ENCODE peak calls at places on chromosomes 16 and 17, in ten cellular contexts. One of them, this sample, is unnamed. For H3K27me3, the result is how much of the 10 kb centered on the place peaks cover.

GRCh38 chr16:27993587-27993986 is 69.9 kb downstream of the GSG1L start:
- DNase-seq in heart left ventricle: no peak
- DNase-seq in breast epithelium: no peak
- DNase-seq in prostate gland: no peak
- DNase-seq in body of pancreas: no peak
- DNase-seq in tibial nerve: no peak
- DNase-seq in uterus: no peak
- DNase-seq in adrenal gland: no peak
- DNase-seq in IMR-90: no peak
- DNase-seq in endothelial cell of umbilical vein: no peak
- DNase-seq in this sample: no peak

GRCh38 chr17:22305356-22306071 is 613.2 kb downstream of the KCNJ18 start:
- DNase-seq in heart left ventricle: no peak
- DNase-seq in breast epithelium: no peak
- DNase-seq in prostate gland: no peak
- DNase-seq in body of pancreas: no peak
- DNase-seq in tibial nerve: no peak
- DNase-seq in uterus: no peak
- DNase-seq in adrenal gland: no peak
- DNase-seq in IMR-90: no peak
- DNase-seq in endothelial cell of umbilical vein: no peak
- DNase-seq in this sample: peak

GRCh38 chr17:7240375-7240774 is 1.1 kb upstream of the PHF23 start:
- DNase-seq in heart left ventricle: no peak
- DNase-seq in breast epithelium: no peak
- DNase-seq in prostate gland: no peak
- DNase-seq in body of pancreas: no peak
- DNase-seq in tibial nerve: no peak
- DNase-seq in uterus: no peak
- DNase-seq in adrenal gland: no peak
- DNase-seq in IMR-90: no peak
- DNase-seq in endothelial cell of umbilical vein: no peak
- DNase-seq in this sample: no peak

GRCh38 chr17:5583426-5584382 is 605 bp downstream of the NLRP1 start:
- DNase-seq in heart left ventricle: no peak
- DNase-seq in breast epithelium: no peak
- DNase-seq in prostate gland: no peak
- DNase-seq in body of pancreas: no peak
- DNase-seq in tibial nerve: no peak
- DNase-seq in uterus: peak
- DNase-seq in adrenal gland: no peak
- DNase-seq in IMR-90: peak
- DNase-seq in endothelial cell of umbilical vein: peak
- DNase-seq in this sample: no peak

GRCh38 chr16:52095466-52095865 is 451.5 kb downstream of the TOX3 start:
- DNase-seq in heart left ventricle: no peak
- DNase-seq in breast epithelium: no peak
- DNase-seq in prostate gland: no peak
- DNase-seq in body of pancreas: no peak
- DNase-seq in tibial nerve: no peak
- DNase-seq in uterus: no peak
- DNase-seq in adrenal gland: no peak
- DNase-seq in IMR-90: no peak
- DNase-seq in endothelial cell of umbilical vein: no peak
- DNase-seq in this sample: no peak

GRCh38 chr17:44219636-44220210 is at the start of gene UBTF:
- DNase-seq in heart left ventricle: peak
- DNase-seq in breast epithelium: peak
- DNase-seq in prostate gland: peak
- DNase-seq in body of pancreas: peak
- DNase-seq in tibial nerve: no peak
- DNase-seq in uterus: peak
- DNase-seq in adrenal gland: peak
- DNase-seq in IMR-90: peak
- DNase-seq in endothelial cell of umbilical vein: peak
- DNase-seq in this sample: peak

GRCh38 chr16:7324306-7324705 is 8.3 kb upstream of the RBFOX1 start:
- DNase-seq in heart left ventricle: no peak
- DNase-seq in breast epithelium: no peak
- DNase-seq in prostate gland: no peak
- DNase-seq in body of pancreas: no peak
- DNase-seq in tibial nerve: no peak
- DNase-seq in uterus: no peak
- DNase-seq in adrenal gland: no peak
- DNase-seq in IMR-90: no peak
- DNase-seq in endothelial cell of umbilical vein: no peak
- DNase-seq in this sample: no peak

GRCh38 chr16:77238593-77238992 is 39.4 kb downstream of the SYCE1L start:
- DNase-seq in heart left ventricle: no peak
- DNase-seq in breast epithelium: no peak
- DNase-seq in prostate gland: no peak
- DNase-seq in body of pancreas: no peak
- DNase-seq in tibial nerve: no peak
- DNase-seq in uterus: no peak
- DNase-seq in adrenal gland: no peak
- DNase-seq in IMR-90: no peak
- DNase-seq in endothelial cell of umbilical vein: no peak
- DNase-seq in this sample: no peak

GRCh38 chr17:76529643-76530488 is 7.6 kb downstream of the CYGB start:
- DNase-seq in heart left ventricle: peak
- DNase-seq in breast epithelium: peak
- DNase-seq in prostate gland: no peak
- DNase-seq in body of pancreas: peak
- DNase-seq in tibial nerve: peak
- DNase-seq in uterus: peak
- DNase-seq in adrenal gland: peak
- DNase-seq in IMR-90: peak
- DNase-seq in endothelial cell of umbilical vein: peak
- DNase-seq in this sample: peak

GRCh38 chr16:73000020-73000906 is 47.7 kb downstream of the ZFHX3 start:
- DNase-seq in heart left ventricle: peak
- DNase-seq in breast epithelium: no peak
- DNase-seq in prostate gland: peak
- DNase-seq in body of pancreas: peak
- DNase-seq in tibial nerve: peak
- DNase-seq in uterus: no peak
- DNase-seq in adrenal gland: no peak
- DNase-seq in IMR-90: no peak
- DNase-seq in endothelial cell of umbilical vein: no peak
- DNase-seq in this sample: no peak

GRCh38 chr17:53950207-53950857 is 127.6 kb downstream of the KIF2B start:
- DNase-seq in heart left ventricle: no peak
- DNase-seq in breast epithelium: no peak
- DNase-seq in prostate gland: no peak
- DNase-seq in body of pancreas: no peak
- DNase-seq in tibial nerve: no peak
- DNase-seq in uterus: no peak
- DNase-seq in adrenal gland: no peak
- DNase-seq in IMR-90: no peak
- DNase-seq in endothelial cell of umbilical vein: no peak
- DNase-seq in this sample: no peak

GRCh38 chr17:32525116-32525515 is 38.3 kb downstream of the CDK5R1 start:
- DNase-seq in heart left ventricle: no peak
- DNase-seq in breast epithelium: no peak
- DNase-seq in prostate gland: no peak
- DNase-seq in body of pancreas: no peak
- DNase-seq in tibial nerve: no peak
- DNase-seq in uterus: no peak
- DNase-seq in adrenal gland: no peak
- DNase-seq in IMR-90: peak
- DNase-seq in endothelial cell of umbilical vein: no peak
- DNase-seq in this sample: no peak

GRCh38 chr17:79814966-79815835 is 18.3 kb upstream of the CBX8 start:
- DNase-seq in heart left ventricle: no peak
- DNase-seq in breast epithelium: peak
- DNase-seq in prostate gland: peak
- DNase-seq in body of pancreas: peak
- DNase-seq in tibial nerve: no peak
- DNase-seq in uterus: no peak
- DNase-seq in adrenal gland: no peak
- DNase-seq in IMR-90: no peak
- DNase-seq in endothelial cell of umbilical vein: no peak
- DNase-seq in this sample: no peak

GRCh38 chr16:23186171-23186570 is 3.6 kb downstream of the SCNN1G start:
- DNase-seq in heart left ventricle: no peak
- DNase-seq in breast epithelium: no peak
- DNase-seq in prostate gland: no peak
- DNase-seq in body of pancreas: no peak
- DNase-seq in tibial nerve: no peak
- DNase-seq in uterus: no peak
- DNase-seq in adrenal gland: no peak
- DNase-seq in IMR-90: no peak
- DNase-seq in endothelial cell of umbilical vein: no peak
- DNase-seq in this sample: peak

GRCh38 chr16:23182675-23183485 is at the start of gene SCNN1G:
- DNase-seq in heart left ventricle: no peak
- DNase-seq in breast epithelium: no peak
- DNase-seq in prostate gland: no peak
- DNase-seq in body of pancreas: peak
- DNase-seq in tibial nerve: no peak
- DNase-seq in uterus: no peak
- DNase-seq in adrenal gland: no peak
- DNase-seq in IMR-90: no peak
- DNase-seq in endothelial cell of umbilical vein: no peak
- DNase-seq in this sample: no peak

GRCh38 chr16:23183486-23183862 is 929 bp downstream of the SCNN1G start:
- DNase-seq in heart left ventricle: no peak
- DNase-seq in breast epithelium: no peak
- DNase-seq in prostate gland: no peak
- DNase-seq in body of pancreas: no peak
- DNase-seq in tibial nerve: no peak
- DNase-seq in uterus: no peak
- DNase-seq in adrenal gland: no peak
- DNase-seq in IMR-90: no peak
- DNase-seq in endothelial cell of umbilical vein: no peak
- DNase-seq in this sample: no peak

GRCh38 chr16:23187341-23187740 is 4.8 kb downstream of the SCNN1G start:
- DNase-seq in heart left ventricle: no peak
- DNase-seq in breast epithelium: no peak
- DNase-seq in prostate gland: no peak
- DNase-seq in body of pancreas: no peak
- DNase-seq in tibial nerve: no peak
- DNase-seq in uterus: no peak
- DNase-seq in adrenal gland: no peak
- DNase-seq in IMR-90: no peak
- DNase-seq in endothelial cell of umbilical vein: no peak
- DNase-seq in this sample: no peak

GRCh38 chr16:23185661-23186060 is 3.1 kb downstream of the SCNN1G start:
- DNase-seq in heart left ventricle: no peak
- DNase-seq in breast epithelium: no peak
- DNase-seq in prostate gland: no peak
- DNase-seq in body of pancreas: peak
- DNase-seq in tibial nerve: no peak
- DNase-seq in uterus: no peak
- DNase-seq in adrenal gland: no peak
- DNase-seq in IMR-90: no peak
- DNase-seq in endothelial cell of umbilical vein: no peak
- DNase-seq in this sample: no peak
- H3K27me3 ChIP-seq in heart left ventricle: under half
- H3K27me3 ChIP-seq in breast epithelium: under half
- H3K27me3 ChIP-seq in prostate gland: under half
- H3K27me3 ChIP-seq in body of pancreas: under half
- H3K27me3 ChIP-seq in tibial nerve: under half
- H3K27me3 ChIP-seq in uterus: under half
- H3K27me3 ChIP-seq in adrenal gland: under half
- H3K27me3 ChIP-seq in IMR-90: under half
- H3K27me3 ChIP-seq in endothelial cell of umbilical vein: under half
- H3K27me3 ChIP-seq in this sample: under half

GRCh38 chr16:12613992-12614661 is 189.6 kb downstream of the CPPED1 start:
- DNase-seq in heart left ventricle: no peak
- DNase-seq in breast epithelium: no peak
- DNase-seq in prostate gland: no peak
- DNase-seq in body of pancreas: no peak
- DNase-seq in tibial nerve: no peak
- DNase-seq in uterus: no peak
- DNase-seq in adrenal gland: no peak
- DNase-seq in IMR-90: no peak
- DNase-seq in endothelial cell of umbilical vein: no peak
- DNase-seq in this sample: no peak
- TF ChIP-seq POLR2A in heart left ventricle: no peak
- TF ChIP-seq POLR2A in breast epithelium: no peak
- TF ChIP-seq POLR2A in prostate gland: no peak
- TF ChIP-seq POLR2A in body of pancreas: no peak
- TF ChIP-seq POLR2A in tibial nerve: no peak
- TF ChIP-seq POLR2A in uterus: no peak
- TF ChIP-seq POLR2A in adrenal gland: no peak
- TF ChIP-seq POLR2A in IMR-90: no peak
- TF ChIP-seq POLR2A in endothelial cell of umbilical vein: no peak
- TF ChIP-seq POLR2A in this sample: no peak

GRCh38 chr17:61459434-61459809 is 7.2 kb downstream of the TBX4 start:
- DNase-seq in heart left ventricle: no peak
- DNase-seq in breast epithelium: no peak
- DNase-seq in prostate gland: no peak
- DNase-seq in body of pancreas: no peak
- DNase-seq in tibial nerve: no peak
- DNase-seq in uterus: no peak
- DNase-seq in adrenal gland: no peak
- DNase-seq in IMR-90: no peak
- DNase-seq in endothelial cell of umbilical vein: no peak
- DNase-seq in this sample: no peak
- H3K27me3 ChIP-seq in heart left ventricle: half or more
- H3K27me3 ChIP-seq in breast epithelium: half or more
- H3K27me3 ChIP-seq in prostate gland: under half
- H3K27me3 ChIP-seq in body of pancreas: under half
- H3K27me3 ChIP-seq in tibial nerve: under half
- H3K27me3 ChIP-seq in uterus: under half
- H3K27me3 ChIP-seq in adrenal gland: half or more
- H3K27me3 ChIP-seq in IMR-90: half or more
- H3K27me3 ChIP-seq in endothelial cell of umbilical vein: half or more
- H3K27me3 ChIP-seq in this sample: half or more

GRCh38 chr17:50684288-50684611 is 23.5 kb downstream of the ANKRD40 start:
- DNase-seq in heart left ventricle: no peak
- DNase-seq in breast epithelium: no peak
- DNase-seq in prostate gland: no peak
- DNase-seq in body of pancreas: no peak
- DNase-seq in tibial nerve: no peak
- DNase-seq in uterus: no peak
- DNase-seq in adrenal gland: no peak
- DNase-seq in IMR-90: no peak
- DNase-seq in endothelial cell of umbilical vein: no peak
- DNase-seq in this sample: no peak

GRCh38 chr17:50685691-50686493 is 21.8 kb downstream of the ANKRD40 start:
- DNase-seq in heart left ventricle: no peak
- DNase-seq in breast epithelium: no peak
- DNase-seq in prostate gland: no peak
- DNase-seq in body of pancreas: no peak
- DNase-seq in tibial nerve: no peak
- DNase-seq in uterus: no peak
- DNase-seq in adrenal gland: no peak
- DNase-seq in IMR-90: no peak
- DNase-seq in endothelial cell of umbilical vein: no peak
- DNase-seq in this sample: no peak

GRCh38 chr17:50683434-50684287 is 24.1 kb downstream of the ANKRD40 start:
- DNase-seq in heart left ventricle: no peak
- DNase-seq in breast epithelium: no peak
- DNase-seq in prostate gland: no peak
- DNase-seq in body of pancreas: no peak
- DNase-seq in tibial nerve: no peak
- DNase-seq in uterus: no peak
- DNase-seq in adrenal gland: no peak
- DNase-seq in IMR-90: no peak
- DNase-seq in endothelial cell of umbilical vein: no peak
- DNase-seq in this sample: no peak

GRCh38 chr17:50685334-50685665 is 22.4 kb downstream of the ANKRD40 start:
- DNase-seq in heart left ventricle: no peak
- DNase-seq in breast epithelium: no peak
- DNase-seq in prostate gland: no peak
- DNase-seq in body of pancreas: no peak
- DNase-seq in tibial nerve: no peak
- DNase-seq in uterus: no peak
- DNase-seq in adrenal gland: no peak
- DNase-seq in IMR-90: no peak
- DNase-seq in endothelial cell of umbilical vein: no peak
- DNase-seq in this sample: no peak

GRCh38 chr17:50684612-50685333 is 22.9 kb downstream of the ANKRD40 start:
- DNase-seq in heart left ventricle: no peak
- DNase-seq in breast epithelium: peak
- DNase-seq in prostate gland: no peak
- DNase-seq in body of pancreas: peak
- DNase-seq in tibial nerve: no peak
- DNase-seq in uterus: no peak
- DNase-seq in adrenal gland: no peak
- DNase-seq in IMR-90: no peak
- DNase-seq in endothelial cell of umbilical vein: no peak
- DNase-seq in this sample: no peak
- TF ChIP-seq POLR2A in heart left ventricle: no peak
- TF ChIP-seq POLR2A in breast epithelium: no peak
- TF ChIP-seq POLR2A in prostate gland: no peak
- TF ChIP-seq POLR2A in body of pancreas: no peak
- TF ChIP-seq POLR2A in tibial nerve: no peak
- TF ChIP-seq POLR2A in uterus: no peak
- TF ChIP-seq POLR2A in adrenal gland: no peak
- TF ChIP-seq POLR2A in IMR-90: no peak
- TF ChIP-seq POLR2A in endothelial cell of umbilical vein: no peak
- TF ChIP-seq POLR2A in this sample: no peak

This sample was measured in K562.